ENCODE peak calls at places on chromosomes 5 and 9, in four cellular contexts. T, I, L and V are unnamed samples.

GRCh38 chr9:120741701-120742100 is 27.4 kb upstream of the MEGF9 start:
- DNase-seq in T (no peak), I (no peak), L (no peak), V (no peak)

GRCh38 chr5:6573651-6574101 is 59.2 kb downstream of the NSUN2 start:
- DNase-seq in T (peak; percentile 54), I (peak; percentile 38), L (no peak), V (no peak)

GRCh38 chr5:33148076-33148501 is 292.7 kb upstream of the TARS1 start:
- DNase-seq in T (no peak), I (no peak), L (no peak), V (peak; percentile 77)

GRCh38 chr9:109158656-109159055 is 8.4 kb downstream of the FRRS1L start:
- DNase-seq in T (no peak), I (no peak), L (no peak), V (no peak)

GRCh38 chr5:175713930-175714329 is 56.1 kb downstream of the HRH2 start:
- DNase-seq in T (no peak), I (no peak), L (no peak), V (no peak)

GRCh38 chr5:174725261-174725990 is 1.0 kb downstream of the MSX2 start:
- DNase-seq in T (no peak), I (no peak), L (no peak), V (no peak)

GRCh38 chr5:143700994-143701393 is 111.0 kb upstream of the HMHB1 start:
- DNase-seq in T (no peak), I (no peak), L (no peak), V (no peak)

GRCh38 chr5:101590384-101590783 is 687.3 kb upstream of the ST8SIA4 start:
- DNase-seq in T (peak; percentile 7), I (peak; percentile 50), L (peak; percentile 12), V (no peak)

GRCh38 chr9:36903541-36904435 is 130.3 kb downstream of the PAX5 start:
- DNase-seq in T (peak; percentile 51), I (no peak), L (peak; percentile 38), V (no peak)

GRCh38 chr5:170757182-170757601 is 26.3 kb upstream of the GABRP start:
- DNase-seq in T (no peak), I (no peak), L (no peak), V (no peak)

GRCh38 chr5:39420482-39421145 is 4.2 kb downstream of the DAB2 start:
- DNase-seq in T (no peak), I (no peak), L (no peak), V (no peak)

GRCh38 chr5:124583469-124584350 is 162.7 kb downstream of the ZNF608 start:
- DNase-seq in T (no peak), I (no peak), L (peak; percentile 40), V (no peak)

GRCh38 chr5:97528941-97529340 is 345.9 kb upstream of the RIOK2 start:
- DNase-seq in T (no peak), I (no peak), L (no peak), V (no peak)

GRCh38 chr9:81083062-81083461 is 606.3 kb downstream of the TLE1 start:
- DNase-seq in T (peak; percentile 3), I (peak; percentile 47), L (no peak), V (no peak)

GRCh38 chr5:98621821-98622220 is 151.6 kb upstream of the RGMB start:
- DNase-seq in T (no peak), I (no peak), L (no peak), V (no peak)

GRCh38 chr9:95507456-95508241 is 9.1 kb downstream of the PTCH1 start:
- DNase-seq in T (peak; percentile 41), I (peak; percentile 66), L (peak; percentile 63), V (no peak)

GRCh38 chr5:125719681-125720676 is 703.2 kb upstream of the GRAMD2B start:
- DNase-seq in T (no peak), I (peak; percentile 2), L (no peak), V (no peak)

GRCh38 chr5:95068952-95069351 is 215.9 kb downstream of the MCTP1 start:
- DNase-seq in T (no peak), I (no peak), L (no peak), V (no peak)

GRCh38 chr9:93126825-93127368 is 7.2 kb downstream of the NINJ1 start:
- DNase-seq in T (peak; percentile 73), I (peak; percentile 32), L (no peak), V (no peak)

GRCh38 chr5:149450199-149450598 is 71.1 kb upstream of the IL17B start:
- DNase-seq in T (no peak), I (no peak), L (no peak), V (no peak)

GRCh38 chr5:16134204-16134603 is 45.4 kb downstream of the MARCHF11 start:
- DNase-seq in T (no peak), I (no peak), L (no peak), V (no peak)

GRCh38 chr9:581673-582497 is 259.6 kb upstream of the DMRT1 start:
- DNase-seq in T (peak; percentile 28), I (peak; percentile 72), L (peak; percentile 2), V (no peak)

GRCh38 chr9:6619909-6620308 is 25.6 kb downstream of the GLDC start:
- DNase-seq in T (no peak), I (no peak), L (no peak), V (no peak)

GRCh38 chr9:134629061-134629585 is 12.5 kb upstream of the COL5A1 start:
- DNase-seq in T (no peak), I (no peak), L (no peak), V (no peak)

GRCh38 chr5:83219077-83219476 is 141.7 kb downstream of the XRCC4 start:
- DNase-seq in T (no peak), I (no peak), L (no peak), V (no peak)

GRCh38 chr9:129370770-129371169 is 192.7 kb upstream of the IER5L start:
- DNase-seq in T (no peak), I (no peak), L (no peak), V (no peak)

GRCh38 chr9:128999581-129000206 is 28.4 kb downstream of the SH3GLB2 start:
- DNase-seq in T (no peak), I (no peak), L (no peak), V (no peak)

GRCh38 chr9:110033869-110034268 is 174.1 kb downstream of the C9orf152 start:
- DNase-seq in T (no peak), I (peak; percentile 48), L (no peak), V (no peak)

GRCh38 chr5:133754575-133755169 is 142.3 kb upstream of the FSTL4 start:
- DNase-seq in T (no peak), I (peak; percentile 73), L (peak; percentile 26), V (peak; percentile 13)

GRCh38 chr5:80346055-80346454 is 26.3 kb downstream of the SPZ1 start:
- DNase-seq in T (peak; percentile 47), I (peak; percentile 77), L (peak; percentile 48), V (peak; percentile 13)

GRCh38 chr9:81653240-81653639 is 36.1 kb downstream of the TLE1 start:
- DNase-seq in T (no peak), I (no peak), L (no peak), V (no peak)

GRCh38 chr9:112446080-112446479 is 40.5 kb upstream of the KIAA1958 start:
- DNase-seq in T (no peak), I (no peak), L (no peak), V (no peak)

DNA sequence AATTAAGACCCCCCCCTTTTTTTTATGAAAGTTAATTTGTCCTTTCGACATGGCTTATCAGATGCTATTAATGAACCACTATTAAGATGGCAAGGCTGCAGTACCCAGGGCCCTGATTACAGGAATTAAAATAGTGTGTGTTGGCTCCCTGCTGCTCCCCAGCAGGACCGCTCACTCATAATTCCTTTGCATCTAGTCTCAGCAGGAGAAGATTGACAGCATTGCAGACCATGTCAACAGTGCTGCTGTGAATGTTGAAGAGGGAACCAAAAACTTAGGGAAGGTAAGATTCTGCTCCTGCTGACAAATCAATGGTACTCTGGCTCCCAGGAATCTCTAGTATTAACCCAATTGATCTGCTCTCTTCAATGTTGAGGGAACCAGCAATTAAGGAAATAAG is 61.0 kb downstream of the STX17 start:
- DNase-seq in T (no peak), I (peak; percentile 32), L (no peak), V (no peak)
- TF ChIP-seq POLR2AphosphoS5 in T (no peak), I (no peak), L (no peak), V (no peak)

GRCh38 chr5:157278319-157279037 is 12.6 kb downstream of the CYFIP2 start:
- DNase-seq in T (no peak), I (no peak), L (no peak), V (no peak)

GRCh38 chr5:157279605-157280239 is 13.8 kb downstream of the CYFIP2 start:
- DNase-seq in T (no peak), I (no peak), L (no peak), V (no peak)

GRCh38 chr5:157273131-157273556 is 7.2 kb downstream of the CYFIP2 start:
- DNase-seq in T (no peak), I (no peak), L (no peak), V (no peak)

GRCh38 chr5:157271740-157272271 is 5.9 kb downstream of the CYFIP2 start:
- DNase-seq in T (no peak), I (no peak), L (no peak), V (no peak)

DNA sequence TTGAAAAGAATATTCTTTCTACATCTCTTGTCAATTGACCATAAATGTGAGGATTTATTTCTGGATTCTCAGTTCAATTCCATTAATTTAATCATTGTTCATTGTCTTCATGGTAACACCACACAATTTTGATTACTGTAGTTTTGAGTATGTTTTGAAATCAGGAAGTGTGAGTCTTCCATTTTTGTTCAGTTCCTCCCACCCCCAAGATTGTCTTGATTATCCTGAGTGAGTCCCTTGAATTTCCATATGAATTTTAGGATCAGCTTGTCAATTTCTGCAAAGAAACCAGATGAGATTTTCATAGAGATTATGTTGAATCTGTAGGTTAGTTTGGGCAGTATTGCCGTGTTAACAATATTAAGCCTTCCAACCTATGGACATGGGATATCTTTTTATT is 9.5 kb downstream of the CYFIP2 start:
- DNase-seq in T (no peak), I (no peak), L (no peak), V (no peak)
- H3K4me1 ChIP-seq in T (peaks cover 2% of the 10 kb centered on the region), I (peaks cover 2% of the 10 kb centered on the region), L (no peaks in the 10 kb centered on the region), V (no peaks in the 10 kb centered on the region)

DNA sequence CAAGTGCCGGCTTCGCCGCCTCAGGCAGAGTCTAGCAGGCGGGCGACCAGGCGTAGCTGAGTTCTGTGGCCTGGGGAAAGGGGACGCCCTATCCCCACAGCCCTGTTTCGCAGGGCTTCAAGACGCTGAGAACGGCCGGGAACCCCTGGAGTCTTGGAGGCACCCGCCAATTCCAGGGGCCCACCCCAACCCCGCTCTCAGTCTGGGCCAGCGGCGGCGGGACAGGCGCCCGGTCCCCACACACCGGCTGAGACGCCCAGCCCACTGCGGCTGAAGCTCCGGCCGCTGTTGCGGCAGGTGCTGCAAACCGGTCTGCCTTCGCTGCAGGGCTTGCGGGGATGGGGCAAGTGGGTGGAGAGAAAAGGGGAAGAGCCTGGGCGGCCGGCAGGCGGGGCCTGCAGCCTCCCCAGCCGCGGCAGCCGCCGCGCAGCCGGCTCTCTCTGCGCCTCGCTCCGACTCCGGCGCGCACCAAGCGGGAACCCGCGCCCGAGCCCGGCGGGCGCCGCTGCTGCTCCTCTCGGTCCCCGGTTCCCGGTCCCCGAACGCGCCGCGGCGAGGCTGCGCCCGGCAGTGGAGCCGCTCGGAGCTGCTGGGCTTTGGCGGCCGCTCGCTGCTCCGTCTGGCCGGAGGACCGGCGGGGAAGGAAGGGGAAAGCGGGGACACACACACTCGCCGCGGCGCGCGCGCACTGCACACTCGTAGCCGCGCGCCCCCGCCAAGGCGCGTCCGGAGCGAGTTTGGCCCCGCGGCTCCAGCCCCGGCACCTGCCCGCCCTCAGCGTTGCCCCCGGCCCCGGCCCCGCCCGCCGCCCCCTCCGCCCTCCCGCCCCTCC is at the start of gene PIP5K1B:
- DNase-seq in T (peak; percentile 47), I (peak; percentile 82), L (no peak), V (no peak)
- TF ChIP-seq REST in T (no peak), I (no peak), L (no peak), V (no peak)

DNA sequence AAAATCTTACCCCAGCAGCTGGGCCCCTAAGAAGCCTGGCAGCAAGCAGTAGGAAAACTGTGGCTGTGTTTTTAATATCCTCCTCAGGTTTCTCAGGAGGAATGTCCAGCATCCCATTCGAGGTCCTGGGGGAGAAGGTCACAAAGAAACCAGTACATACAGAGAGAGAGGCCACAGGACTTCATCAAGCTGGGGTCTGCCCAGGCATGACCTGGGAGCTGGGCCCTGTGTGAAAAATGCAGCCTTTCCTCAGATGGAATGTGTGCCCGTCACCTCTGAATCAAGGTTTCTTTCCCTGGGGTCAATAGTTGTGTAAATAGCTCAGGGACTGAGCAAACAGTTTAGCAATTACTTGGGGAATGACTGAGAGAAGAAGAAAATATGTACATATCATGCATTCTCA is 33.9 kb upstream of the RAD23B start:
- DNase-seq in T (no peak), I (peak; percentile 61), L (no peak), V (no peak)
- TF ChIP-seq POLR2AphosphoS5 in T (no peak), I (no peak), L (no peak), V (no peak)